ENCODE peak calls at places on chromosomes 12 and 14, in nine cellular contexts. J is MCF 10A, S is tibial artery, K is heart left ventricle, B is fibroblast of pulmonary artery, Z is astrocyte of the cerebellum, Q is left ventricle myocardium inferior, X is right lobe of liver, R is Calu3. M is an unnamed sample.

GRCh38 chr14:105061428-105062047 is 3.7 kb downstream of the GPR132 start:
- DNase-seq in S (no peak), X (peak), B (no peak), Q (peak), Z (no peak), J (no peak), R (no peak), K (peak), M (peak)

GRCh38 chr12:69275471-69275891 is 36.1 kb downstream of the CPSF6 start:
- DNase-seq in S (no peak), Z (no peak), Q (no peak), R (no peak), X (no peak), B (peak), K (no peak), J (no peak), M (no peak)

GRCh38 chr14:58955294-58955821 is 233.1 kb upstream of the DAAM1 start:
- DNase-seq in R (no peak), S (no peak), J (no peak), X (no peak), B (peak), Z (peak), K (no peak), Q (no peak), M (no peak)

GRCh38 chr12:112808176-112808575 is 16.6 kb downstream of the RPH3A start:
- DNase-seq in K (no peak), X (no peak), Q (no peak), Z (no peak), R (no peak), J (no peak), B (no peak), S (no peak), M (no peak)

GRCh38 chr14:66434464-66434863 is 51.7 kb upstream of the CCDC196 start:
- DNase-seq in X (no peak), R (no peak), J (no peak), S (no peak), Q (no peak), K (no peak), Z (no peak), B (no peak), M (no peak)

GRCh38 chr12:117674313-117674712 is 294.5 kb downstream of the KSR2 start:
- DNase-seq in Q (no peak), S (no peak), Z (no peak), X (no peak), B (no peak), K (no peak), R (no peak), J (peak), M (no peak)

GRCh38 chr14:96252323-96253052 is 3.5 kb upstream of the BDKRB1 start:
- DNase-seq in K (no peak), J (no peak), R (no peak), B (no peak), X (no peak), S (no peak), Z (no peak), Q (no peak), M (no peak)

GRCh38 chr12:53756300-53757094 is 4.7 kb upstream of the CISTR start:
- DNase-seq in Z (no peak), Q (no peak), R (no peak), J (no peak), K (no peak), S (no peak), B (no peak), X (no peak), M (no peak)

GRCh38 chr14:93727039-93727740 is 61.1 kb downstream of the PRIMA1 start:
- DNase-seq in X (no peak), B (no peak), J (no peak), Z (no peak), S (no peak), Q (no peak), K (no peak), R (no peak), M (no peak)

GRCh38 chr14:56271988-56272387 is 153.8 kb downstream of the PELI2 start:
- DNase-seq in Q (no peak), J (no peak), B (peak), X (no peak), R (no peak), K (no peak), Z (peak), S (no peak), M (no peak)

GRCh38 chr14:48936352-48936751 is 649.8 kb downstream of the RPS29 start:
- DNase-seq in Z (peak), B (peak), Q (no peak), S (no peak), X (no peak), K (no peak), J (peak), R (no peak), M (no peak)

GRCh38 chr12:16036073-16036472 is 124.9 kb downstream of the DERA start:
- DNase-seq in R (no peak), B (no peak), X (no peak), J (no peak), Q (no peak), S (no peak), K (no peak), Z (no peak), M (no peak)

GRCh38 chr12:67357726-67358125 is 88.6 kb downstream of the CAND1 start:
- DNase-seq in K (no peak), J (no peak), R (no peak), B (no peak), S (no peak), X (peak), Z (no peak), Q (no peak), M (no peak)

GRCh38 chr12:57881035-57881973 is 34.8 kb upstream of the CTDSP2 start:
- DNase-seq in Q (no peak), R (no peak), X (no peak), B (no peak), K (no peak), S (no peak), J (no peak), Z (no peak), M (no peak)

GRCh38 chr14:69152181-69152943 is 557 bp downstream of the DCAF5 start:
- DNase-seq in K (peak), Z (no peak), R (no peak), Q (no peak), B (peak), X (peak), J (peak), S (peak), M (peak)

GRCh38 chr12:93772003-93772402 is 94.8 kb downstream of the CRADD start:
- DNase-seq in Z (no peak), J (no peak), B (no peak), K (no peak), Q (no peak), S (no peak), X (no peak), R (no peak), M (no peak)

GRCh38 chr14:52338282-52338681 is 24.2 kb downstream of the PTGER2 start:
- DNase-seq in Q (no peak), K (no peak), R (no peak), Z (no peak), J (peak), X (no peak), B (peak), S (no peak), M (no peak)

GRCh38 chr12:89880695-89881350 is 172.2 kb upstream of the ATP2B1 start:
- DNase-seq in S (no peak), K (no peak), J (no peak), Q (no peak), X (no peak), B (no peak), Z (no peak), R (no peak), M (peak)

GRCh38 chr12:116074686-116075085 is 202.8 kb downstream of the MED13L start:
- DNase-seq in J (no peak), Z (no peak), S (no peak), Q (no peak), K (no peak), X (no peak), B (no peak), R (no peak), M (no peak)

GRCh38 chr12:26789731-26790644 is 43.0 kb downstream of the ITPR2 start:
- DNase-seq in J (peak), K (no peak), S (no peak), B (peak), R (no peak), X (no peak), Q (no peak), Z (peak), M (no peak)

GRCh38 chr12:63857771-63858670 is 13.5 kb downstream of the SRGAP1 start:
- DNase-seq in B (peak), K (no peak), Z (peak), X (no peak), R (no peak), Q (no peak), J (no peak), S (no peak), M (no peak)

GRCh38 chr12:55727643-55728184 is 1.1 kb downstream of the CD63 start:
- DNase-seq in R (peak), Z (no peak), B (peak), K (no peak), J (peak), X (peak), S (peak), Q (peak), M (no peak)

GRCh38 chr14:52551696-52552062 is 626 bp downstream of the TXNDC16 start:
- DNase-seq in Z (no peak), X (no peak), R (no peak), K (no peak), B (peak), J (peak), Q (no peak), S (no peak), M (no peak)

GRCh38 chr14:37428954-37429353 is 166.1 kb downstream of the FOXA1 start:
- DNase-seq in X (no peak), R (no peak), K (no peak), Z (no peak), S (no peak), Q (no peak), B (no peak), J (no peak), M (no peak)

GRCh38 chr12:117564885-117565284 is 203.5 kb upstream of the NOS1 start:
- DNase-seq in R (no peak), Z (no peak), X (no peak), J (no peak), K (no peak), Q (no peak), S (no peak), B (no peak), M (no peak)

GRCh38 chr14:103667671-103668070 is 38.7 kb downstream of the KLC1 start:
- DNase-seq in R (no peak), Q (no peak), Z (no peak), X (no peak), S (no peak), J (no peak), K (no peak), B (no peak), M (no peak)

GRCh38 chr14:24392327-24393098 is 6.3 kb upstream of the NYNRIN start:
- DNase-seq in R (peak), Z (no peak), J (peak), B (peak), Q (no peak), K (no peak), X (no peak), S (no peak), M (no peak)

GRCh38 chr14:68814376-68815287 is 21.8 kb upstream of the ZFP36L1 start:
- DNase-seq in S (no peak), B (peak), K (no peak), X (peak), Q (no peak), R (peak), Z (no peak), J (no peak), M (peak)

GRCh38 chr12:98424726-98425401 is 90.5 kb upstream of the TMPO start:
- DNase-seq in Z (peak), X (peak), Q (peak), R (peak), S (no peak), J (peak), B (peak), K (no peak), M (peak)

GRCh38 chr12:2673966-2674810 is 120.6 kb upstream of the FKBP4 start:
- DNase-seq in K (no peak), X (peak), S (no peak), J (no peak), R (no peak), B (no peak), Z (no peak), Q (no peak), M (no peak)

GRCh38 chr14:55665067-55665700 is 85.2 kb downstream of the KTN1 start:
- DNase-seq in J (no peak), Z (peak), X (no peak), S (no peak), R (no peak), K (no peak), B (no peak), Q (no peak), M (no peak)

GRCh38 chr12:46524778-46525177 is 152.2 kb upstream of the SLC38A2 start:
- DNase-seq in S (peak), X (peak), B (peak), Q (peak), J (no peak), R (no peak), Z (peak), K (peak), M (no peak)

GRCh38 chr14:73795974-73796373 is 55.7 kb upstream of the PTGR2 start:
- DNase-seq in X (peak), S (no peak), Q (no peak), K (no peak), R (peak), J (peak), B (no peak), Z (peak), M (no peak)

GRCh38 chr14:102323102-102323501 is 3.6 kb downstream of the ZNF839 start:
- DNase-seq in X (peak), B (peak), S (peak), Z (peak), K (no peak), R (peak), Q (peak), J (peak), M (no peak)
- TF ChIP-seq CTCF in X (peak), B (peak), S (peak), Z (peak), K (peak), R (peak), Q (peak), J (peak), M (peak)

GRCh38 chr14:100035700-100036099 is 29.5 kb upstream of the EVL start:
- DNase-seq in B (no peak), S (no peak), J (no peak), Q (no peak), Z (no peak), K (no peak), R (no peak), X (no peak), M (no peak)
- TF ChIP-seq CTCF in B (no peak), S (no peak), J (no peak), Q (no peak), Z (no peak), K (no peak), R (no peak), X (no peak), M (no peak)

DNA sequence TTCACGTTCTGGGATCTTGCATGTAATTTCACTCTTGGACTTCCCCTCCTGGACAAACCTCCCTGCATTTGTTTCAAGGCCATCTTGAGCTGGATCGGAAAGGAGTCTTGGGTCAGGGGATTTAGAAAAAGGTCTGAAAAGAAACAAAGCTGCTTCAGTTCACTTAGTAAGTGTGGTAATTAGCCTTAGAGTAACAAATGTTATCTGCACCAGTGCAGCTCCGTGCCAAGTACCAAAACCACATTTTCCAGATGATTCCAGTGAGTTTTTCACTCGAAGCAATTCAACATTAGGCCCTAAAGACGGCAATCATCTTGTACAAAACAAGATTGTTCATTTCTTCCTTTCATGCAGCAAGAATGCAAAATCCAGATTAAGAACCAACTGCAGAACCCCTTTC is 39.5 kb upstream of the ATXN2 start:
- DNase-seq in X (no peak), Z (no peak), B (peak), J (no peak), K (no peak), Q (no peak), R (no peak), S (no peak), M (no peak)
- TF ChIP-seq CTCF in X (no peak), Z (no peak), B (no peak), J (no peak), K (no peak), Q (no peak), R (no peak), S (no peak), M (no peak)

DNA sequence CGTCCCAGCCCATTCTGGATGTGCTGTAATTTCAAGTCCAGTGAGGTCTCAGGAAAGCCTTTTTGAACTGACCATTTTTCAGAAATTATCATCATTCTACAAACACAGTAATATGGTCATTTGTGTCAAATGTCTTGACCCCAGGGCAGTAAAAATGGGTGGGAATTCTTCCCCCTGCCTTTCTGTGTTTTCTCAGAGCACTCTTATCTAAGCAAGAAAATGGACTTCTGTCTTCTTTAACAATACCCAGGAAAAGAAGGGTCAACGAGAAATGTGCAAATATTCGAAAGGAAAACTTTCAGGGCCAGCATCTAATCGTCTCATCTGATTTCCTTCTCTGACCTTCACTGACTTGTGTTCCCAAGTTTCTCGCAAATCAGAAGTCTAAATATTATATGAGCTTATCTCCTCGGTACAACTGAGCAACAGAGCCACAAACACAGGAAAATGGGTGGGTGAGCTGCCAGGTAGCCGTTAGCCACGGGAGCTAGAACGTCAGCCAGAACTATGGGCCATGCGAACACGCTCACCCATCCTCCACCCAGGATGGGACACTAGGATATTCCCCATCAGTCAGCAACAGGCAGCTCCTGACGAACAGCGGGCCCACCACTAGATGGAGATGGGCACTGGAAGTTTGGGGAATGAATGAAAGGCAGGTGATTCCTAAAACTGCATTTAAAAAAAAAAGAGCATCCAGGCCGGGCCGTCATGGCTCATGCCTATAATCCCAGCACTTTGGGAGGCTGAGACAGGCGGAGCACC is 57.1 kb downstream of the VWF start:
- DNase-seq in Z (no peak), Q (no peak), S (no peak), J (peak), X (peak), R (peak), B (peak), K (no peak), M (no peak)
- TF ChIP-seq CTCF in Z (peak), Q (peak), S (peak), J (peak), X (peak), R (peak), B (peak), K (peak), M (no peak)

M was measured in GM13977.